ENCODE peak calls at places on chromosomes 11 and 22, in nine cellular contexts. One of them, this sample, is unnamed.

GRCh38 chr11:118625976-118626375 is 18.6 kb downstream of the PHLDB1 start:
- DNase-seq in fibroblast of lung: no peak
- DNase-seq in pancreas: no peak
- DNase-seq in lower lobe of right lung: peak; percentile 7
- DNase-seq in IMR-90: no peak
- DNase-seq in mesenchymal stem cell: peak; percentile 17
- DNase-seq in tibial artery: no peak
- DNase-seq in endodermal cell: peak; percentile 84
- DNase-seq in OCI-LY7: no peak
- DNase-seq in this sample: no peak

GRCh38 chr11:119699227-119699626 is 29.8 kb downstream of the NECTIN1 start:
- DNase-seq in fibroblast of lung: peak; percentile 51
- DNase-seq in pancreas: no peak
- DNase-seq in lower lobe of right lung: peak; percentile 65
- DNase-seq in IMR-90: no peak
- DNase-seq in mesenchymal stem cell: peak; percentile 72
- DNase-seq in tibial artery: peak; percentile 48
- DNase-seq in endodermal cell: no peak
- DNase-seq in OCI-LY7: no peak
- DNase-seq in this sample: no peak

GRCh38 chr11:123251656-123252344 is 56.8 kb upstream of the CLMP start:
- DNase-seq in fibroblast of lung: peak; percentile 90
- DNase-seq in pancreas: no peak
- DNase-seq in lower lobe of right lung: no peak
- DNase-seq in IMR-90: peak; percentile 63
- DNase-seq in mesenchymal stem cell: no peak
- DNase-seq in tibial artery: peak; percentile 34
- DNase-seq in endodermal cell: no peak
- DNase-seq in OCI-LY7: no peak
- DNase-seq in this sample: no peak

GRCh38 chr22:30226192-30226832 is 20.2 kb downstream of the LIF start:
- DNase-seq in fibroblast of lung: no peak
- DNase-seq in pancreas: no peak
- DNase-seq in lower lobe of right lung: no peak
- DNase-seq in IMR-90: peak; percentile 56
- DNase-seq in mesenchymal stem cell: peak; percentile 71
- DNase-seq in tibial artery: no peak
- DNase-seq in endodermal cell: no peak
- DNase-seq in OCI-LY7: no peak
- DNase-seq in this sample: peak; percentile 81

GRCh38 chr11:62715150-62716130 is 8.0 kb downstream of the GNG3 start:
- DNase-seq in fibroblast of lung: no peak
- DNase-seq in pancreas: no peak
- DNase-seq in lower lobe of right lung: no peak
- DNase-seq in IMR-90: no peak
- DNase-seq in mesenchymal stem cell: no peak
- DNase-seq in tibial artery: no peak
- DNase-seq in endodermal cell: no peak
- DNase-seq in OCI-LY7: no peak
- DNase-seq in this sample: no peak

GRCh38 chr11:69230856-69231425 is 63.0 kb upstream of the MYEOV start:
- DNase-seq in fibroblast of lung: no peak
- DNase-seq in pancreas: peak; percentile 32
- DNase-seq in lower lobe of right lung: no peak
- DNase-seq in IMR-90: no peak
- DNase-seq in mesenchymal stem cell: no peak
- DNase-seq in tibial artery: peak; percentile 2
- DNase-seq in endodermal cell: peak; percentile 26
- DNase-seq in OCI-LY7: no peak
- DNase-seq in this sample: peak; percentile 60

GRCh38 chr11:13668957-13669521 is 571 bp downstream of the FAR1 start:
- DNase-seq in fibroblast of lung: peak; percentile 17
- DNase-seq in pancreas: peak; percentile 77
- DNase-seq in lower lobe of right lung: peak; percentile 68
- DNase-seq in IMR-90: peak; percentile 7
- DNase-seq in mesenchymal stem cell: peak; percentile 54
- DNase-seq in tibial artery: peak; percentile 28
- DNase-seq in endodermal cell: peak; percentile 70
- DNase-seq in OCI-LY7: peak; percentile 66
- DNase-seq in this sample: peak; percentile 52

GRCh38 chr22:32042924-32043323 is at the start of gene SLC5A1:
- DNase-seq in fibroblast of lung: no peak
- DNase-seq in pancreas: peak; percentile 77
- DNase-seq in lower lobe of right lung: peak; percentile 67
- DNase-seq in IMR-90: no peak
- DNase-seq in mesenchymal stem cell: no peak
- DNase-seq in tibial artery: no peak
- DNase-seq in endodermal cell: no peak
- DNase-seq in OCI-LY7: no peak
- DNase-seq in this sample: no peak

GRCh38 chr11:114134870-114135269 is 75.4 kb downstream of the ZBTB16 start:
- DNase-seq in fibroblast of lung: peak; percentile 91
- DNase-seq in pancreas: no peak
- DNase-seq in lower lobe of right lung: no peak
- DNase-seq in IMR-90: peak; percentile 5
- DNase-seq in mesenchymal stem cell: peak; percentile 97
- DNase-seq in tibial artery: peak; percentile 55
- DNase-seq in endodermal cell: no peak
- DNase-seq in OCI-LY7: no peak
- DNase-seq in this sample: no peak

GRCh38 chr11:10628506-10629236 is 60.2 kb upstream of the LYVE1 start:
- DNase-seq in fibroblast of lung: no peak
- DNase-seq in pancreas: no peak
- DNase-seq in lower lobe of right lung: no peak
- DNase-seq in IMR-90: no peak
- DNase-seq in mesenchymal stem cell: no peak
- DNase-seq in tibial artery: no peak
- DNase-seq in endodermal cell: no peak
- DNase-seq in OCI-LY7: peak; percentile 27
- DNase-seq in this sample: no peak

GRCh38 chr11:112797072-112797471 is 164.1 kb upstream of the NCAM1 start:
- DNase-seq in fibroblast of lung: no peak
- DNase-seq in pancreas: no peak
- DNase-seq in lower lobe of right lung: no peak
- DNase-seq in IMR-90: no peak
- DNase-seq in mesenchymal stem cell: peak; percentile 5
- DNase-seq in tibial artery: no peak
- DNase-seq in endodermal cell: peak; percentile 86
- DNase-seq in OCI-LY7: no peak
- DNase-seq in this sample: no peak

GRCh38 chr11:62459080-62459479 is 40.2 kb downstream of the SCGB1A1 start:
- DNase-seq in fibroblast of lung: peak; percentile 18
- DNase-seq in pancreas: no peak
- DNase-seq in lower lobe of right lung: no peak
- DNase-seq in IMR-90: peak; percentile 33
- DNase-seq in mesenchymal stem cell: no peak
- DNase-seq in tibial artery: no peak
- DNase-seq in endodermal cell: no peak
- DNase-seq in OCI-LY7: no peak
- DNase-seq in this sample: no peak

GRCh38 chr22:44461614-44462013 is 36.4 kb downstream of the RTL6 start:
- DNase-seq in fibroblast of lung: no peak
- DNase-seq in pancreas: no peak
- DNase-seq in lower lobe of right lung: no peak
- DNase-seq in IMR-90: no peak
- DNase-seq in mesenchymal stem cell: no peak
- DNase-seq in tibial artery: no peak
- DNase-seq in endodermal cell: no peak
- DNase-seq in OCI-LY7: no peak
- DNase-seq in this sample: no peak

GRCh38 chr11:117646419-117646818 is 150.6 kb downstream of the DSCAML1 start:
- DNase-seq in fibroblast of lung: no peak
- DNase-seq in pancreas: no peak
- DNase-seq in lower lobe of right lung: no peak
- DNase-seq in IMR-90: no peak
- DNase-seq in mesenchymal stem cell: no peak
- DNase-seq in tibial artery: no peak
- DNase-seq in endodermal cell: no peak
- DNase-seq in OCI-LY7: no peak
- DNase-seq in this sample: no peak

GRCh38 chr11:125257185-125257584 is 92.6 kb downstream of the PKNOX2 start:
- DNase-seq in fibroblast of lung: no peak
- DNase-seq in pancreas: no peak
- DNase-seq in lower lobe of right lung: no peak
- DNase-seq in IMR-90: no peak
- DNase-seq in mesenchymal stem cell: peak; percentile 37
- DNase-seq in tibial artery: no peak
- DNase-seq in endodermal cell: peak; percentile 91
- DNase-seq in OCI-LY7: no peak
- DNase-seq in this sample: no peak

GRCh38 chr22:21762712-21763581 is 27.4 kb upstream of the YPEL1 start:
- DNase-seq in fibroblast of lung: no peak
- DNase-seq in pancreas: no peak
- DNase-seq in lower lobe of right lung: no peak
- DNase-seq in IMR-90: no peak
- DNase-seq in mesenchymal stem cell: no peak
- DNase-seq in tibial artery: no peak
- DNase-seq in endodermal cell: no peak
- DNase-seq in OCI-LY7: no peak
- DNase-seq in this sample: no peak
- H3K36me3 ChIP-seq in fibroblast of lung: peaks cover 28% of the 10 kb centered on the region
- H3K36me3 ChIP-seq in pancreas: peaks cover 17% of the 10 kb centered on the region
- H3K36me3 ChIP-seq in lower lobe of right lung: peaks cover 94% of the 10 kb centered on the region
- H3K36me3 ChIP-seq in IMR-90: peaks cover 47% of the 10 kb centered on the region
- H3K36me3 ChIP-seq in mesenchymal stem cell: peaks cover 93% of the 10 kb centered on the region
- H3K36me3 ChIP-seq in tibial artery: peaks cover 56% of the 10 kb centered on the region
- H3K36me3 ChIP-seq in endodermal cell: peaks cover 89% of the 10 kb centered on the region
- H3K36me3 ChIP-seq in OCI-LY7: peaks cover 74% of the 10 kb centered on the region
- H3K36me3 ChIP-seq in this sample: peaks cover 69% of the 10 kb centered on the region

GRCh38 chr11:2532704-2533641 is 88.2 kb downstream of the KCNQ1 start:
- DNase-seq in fibroblast of lung: peak; percentile 87
- DNase-seq in pancreas: peak; percentile 99
- DNase-seq in lower lobe of right lung: peak; percentile 93
- DNase-seq in IMR-90: peak; percentile 85
- DNase-seq in mesenchymal stem cell: peak; percentile 87
- DNase-seq in tibial artery: peak; percentile 84
- DNase-seq in endodermal cell: peak; percentile 99
- DNase-seq in OCI-LY7: peak; percentile 92
- DNase-seq in this sample: peak; percentile 98

GRCh38 chr11:2530855-2531200 is 86.0 kb downstream of the KCNQ1 start:
- DNase-seq in fibroblast of lung: no peak
- DNase-seq in pancreas: peak; percentile 49
- DNase-seq in lower lobe of right lung: peak; percentile 30
- DNase-seq in IMR-90: no peak
- DNase-seq in mesenchymal stem cell: no peak
- DNase-seq in tibial artery: no peak
- DNase-seq in endodermal cell: peak; percentile 21
- DNase-seq in OCI-LY7: no peak
- DNase-seq in this sample: no peak

GRCh38 chr11:2530131-2530854 is 85.5 kb downstream of the KCNQ1 start:
- DNase-seq in fibroblast of lung: no peak
- DNase-seq in pancreas: peak; percentile 55
- DNase-seq in lower lobe of right lung: peak; percentile 42
- DNase-seq in IMR-90: no peak
- DNase-seq in mesenchymal stem cell: no peak
- DNase-seq in tibial artery: no peak
- DNase-seq in endodermal cell: peak; percentile 30
- DNase-seq in OCI-LY7: no peak
- DNase-seq in this sample: no peak

GRCh38 chr11:2531987-2532703 is 87.3 kb downstream of the KCNQ1 start:
- DNase-seq in fibroblast of lung: no peak
- DNase-seq in pancreas: peak; percentile 60
- DNase-seq in lower lobe of right lung: peak; percentile 48
- DNase-seq in IMR-90: no peak
- DNase-seq in mesenchymal stem cell: no peak
- DNase-seq in tibial artery: no peak
- DNase-seq in endodermal cell: no peak
- DNase-seq in OCI-LY7: no peak
- DNase-seq in this sample: no peak

DNA sequence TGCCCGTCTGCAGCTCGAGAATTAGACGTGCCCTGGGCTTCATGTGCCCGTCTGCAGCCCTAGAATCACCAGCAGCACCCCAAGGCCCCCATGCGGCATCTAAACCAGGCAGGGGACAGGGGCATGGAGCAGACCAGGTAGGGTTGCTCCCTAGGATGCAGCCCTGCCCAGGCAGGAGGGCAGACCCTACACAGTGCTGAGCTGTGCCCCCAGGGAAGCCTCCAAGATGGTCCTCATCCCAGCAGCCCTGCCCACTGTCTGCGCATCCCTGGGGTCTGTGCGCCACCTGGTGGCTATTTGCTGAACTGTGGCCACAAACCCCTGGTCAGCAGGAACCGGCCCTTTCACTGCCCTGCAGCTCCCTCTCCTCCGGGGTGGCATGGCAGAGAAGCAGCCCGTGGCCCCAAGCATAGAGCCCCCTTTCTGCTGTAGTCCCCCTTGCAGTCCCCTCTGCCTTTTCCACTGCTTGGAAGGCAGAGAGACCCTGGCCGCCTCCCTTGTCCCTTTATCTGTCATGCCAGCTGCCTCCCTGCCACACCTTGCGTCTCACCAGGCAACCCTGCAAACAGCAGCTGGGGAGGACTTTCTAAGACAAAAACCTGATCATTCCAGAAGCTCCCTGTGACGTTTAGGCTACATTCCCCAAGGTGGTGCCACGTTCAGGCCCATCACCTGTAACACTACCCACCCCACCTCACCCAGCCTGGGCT is 86.6 kb downstream of the KCNQ1 start:
- DNase-seq in fibroblast of lung: peak; percentile 46
- DNase-seq in pancreas: peak; percentile 97
- DNase-seq in lower lobe of right lung: peak; percentile 83
- DNase-seq in IMR-90: peak; percentile 38
- DNase-seq in mesenchymal stem cell: peak; percentile 58
- DNase-seq in tibial artery: peak; percentile 61
- DNase-seq in endodermal cell: peak; percentile 95
- DNase-seq in OCI-LY7: peak; percentile 55
- DNase-seq in this sample: peak; percentile 75
- H3K36me3 ChIP-seq in fibroblast of lung: no peaks in the 10 kb centered on the region
- H3K36me3 ChIP-seq in pancreas: no peaks in the 10 kb centered on the region
- H3K36me3 ChIP-seq in lower lobe of right lung: no peaks in the 10 kb centered on the region
- H3K36me3 ChIP-seq in IMR-90: no peaks in the 10 kb centered on the region
- H3K36me3 ChIP-seq in mesenchymal stem cell: no peaks in the 10 kb centered on the region
- H3K36me3 ChIP-seq in tibial artery: no peaks in the 10 kb centered on the region
- H3K36me3 ChIP-seq in endodermal cell: no peaks in the 10 kb centered on the region
- H3K36me3 ChIP-seq in OCI-LY7: no peaks in the 10 kb centered on the region
- H3K36me3 ChIP-seq in this sample: no peaks in the 10 kb centered on the region

GRCh38 chr22:46672731-46673130 is 52.5 kb downstream of the GRAMD4 start:
- DNase-seq in fibroblast of lung: no peak
- DNase-seq in pancreas: no peak
- DNase-seq in lower lobe of right lung: no peak
- DNase-seq in IMR-90: no peak
- DNase-seq in mesenchymal stem cell: no peak
- DNase-seq in tibial artery: no peak
- DNase-seq in endodermal cell: no peak
- DNase-seq in OCI-LY7: peak; percentile 33
- DNase-seq in this sample: no peak
- H3K36me3 ChIP-seq in fibroblast of lung: no peaks in the 10 kb centered on the region
- H3K36me3 ChIP-seq in pancreas: peaks cover 10% of the 10 kb centered on the region
- H3K36me3 ChIP-seq in lower lobe of right lung: peaks cover 81% of the 10 kb centered on the region
- H3K36me3 ChIP-seq in IMR-90: peaks cover 64% of the 10 kb centered on the region
- H3K36me3 ChIP-seq in mesenchymal stem cell: peaks cover 38% of the 10 kb centered on the region
- H3K36me3 ChIP-seq in tibial artery: no peaks in the 10 kb centered on the region
- H3K36me3 ChIP-seq in endodermal cell: no peaks in the 10 kb centered on the region
- H3K36me3 ChIP-seq in OCI-LY7: peaks cover 27% of the 10 kb centered on the region
- H3K36me3 ChIP-seq in this sample: no peaks in the 10 kb centered on the region

DNA sequence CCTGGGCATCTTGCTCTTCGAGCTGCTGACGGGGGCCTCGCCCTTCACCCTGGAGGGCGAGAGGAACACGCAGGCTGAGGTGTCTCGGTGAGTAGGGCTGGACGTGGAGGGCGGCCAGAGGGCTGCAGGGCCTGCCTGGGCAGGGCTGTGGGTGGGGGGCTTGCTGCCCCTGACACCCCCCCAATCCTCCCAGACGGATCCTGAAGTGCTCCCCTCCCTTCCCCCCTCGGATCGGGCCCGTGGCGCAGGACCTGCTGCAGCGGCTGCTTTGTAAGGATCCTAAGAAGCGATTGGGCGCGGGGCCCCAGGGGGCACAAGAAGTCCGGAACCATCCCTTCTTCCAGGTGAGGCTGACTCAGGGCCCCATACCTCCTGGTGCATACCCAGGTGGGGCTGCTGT is 2.7 kb downstream of the RPS6KA4 start:
- DNase-seq in fibroblast of lung: no peak
- DNase-seq in pancreas: no peak
- DNase-seq in lower lobe of right lung: no peak
- DNase-seq in IMR-90: no peak
- DNase-seq in mesenchymal stem cell: no peak
- DNase-seq in tibial artery: no peak
- DNase-seq in endodermal cell: no peak
- DNase-seq in OCI-LY7: no peak
- DNase-seq in this sample: peak; percentile 53
- H3K36me3 ChIP-seq in fibroblast of lung: peaks cover 18% of the 10 kb centered on the region
- H3K36me3 ChIP-seq in pancreas: peaks cover 3% of the 10 kb centered on the region
- H3K36me3 ChIP-seq in lower lobe of right lung: peaks cover 65% of the 10 kb centered on the region
- H3K36me3 ChIP-seq in IMR-90: peaks cover 40% of the 10 kb centered on the region
- H3K36me3 ChIP-seq in mesenchymal stem cell: peaks cover 57% of the 10 kb centered on the region
- H3K36me3 ChIP-seq in tibial artery: peaks cover 42% of the 10 kb centered on the region
- H3K36me3 ChIP-seq in endodermal cell: peaks cover 43% of the 10 kb centered on the region
- H3K36me3 ChIP-seq in OCI-LY7: peaks cover 41% of the 10 kb centered on the region
- H3K36me3 ChIP-seq in this sample: peaks cover 72% of the 10 kb centered on the region

This sample was measured in SJSA1.